ENCODE peak calls at places on chromosome 1, in seven cellular contexts. J is A549, E is suprapubic skin, B is GM12878, V is sigmoid colon, R is tibial nerve, H is stomach. O is an unnamed sample. For H3K4me1, the result is how much of the 10 kb centered on the place peaks cover.

GRCh38 chr1:25687221-25688017 is 70.8 kb downstream of the MAN1C1 start:
- DNase-seq in J (no peak), E (no peak), B (no peak), V (no peak), R (no peak), H (no peak), O (no peak)

GRCh38 chr1:76314730-76315129 is 240.2 kb downstream of the ST6GALNAC3 start:
- DNase-seq in J (no peak), E (no peak), B (no peak), V (no peak), R (no peak), H (no peak), O (no peak)

GRCh38 chr1:48943393-48943792 is 166.7 kb upstream of the BEND5 start:
- DNase-seq in J (no peak), E (no peak), B (no peak), V (no peak), R (no peak), H (no peak), O (no peak)

GRCh38 chr1:6180215-6180577 is at the start of gene CHD5:
- DNase-seq in J (no peak), E (no peak), B (no peak), V (no peak), R (no peak), H (no peak), O (peak)

GRCh38 chr1:26346274-26347033 is 7.5 kb downstream of the CRYBG2 start:
- DNase-seq in J (no peak), E (no peak), B (no peak), V (no peak), R (no peak), H (no peak), O (no peak)

GRCh38 chr1:21750841-21751240 is 32.1 kb downstream of the USP48 start:
- DNase-seq in J (no peak), E (no peak), B (no peak), V (no peak), R (no peak), H (no peak), O (no peak)

GRCh38 chr1:246907472-246907871 is 24.3 kb downstream of the AHCTF1 start:
- DNase-seq in J (peak), E (no peak), B (no peak), V (no peak), R (peak), H (no peak), O (no peak)

GRCh38 chr1:226799634-226800281 is 60.7 kb upstream of the ITPKB start:
- DNase-seq in J (no peak), E (no peak), B (no peak), V (peak), R (no peak), H (no peak), O (no peak)

GRCh38 chr1:42379794-42380616 is 587 bp upstream of the RIMKLA start:
- DNase-seq in J (peak), E (no peak), B (no peak), V (no peak), R (no peak), H (no peak), O (no peak)

GRCh38 chr1:71343686-71344416 is 263.0 kb upstream of the ZRANB2 start:
- DNase-seq in J (no peak), E (no peak), B (no peak), V (no peak), R (no peak), H (no peak), O (no peak)

GRCh38 chr1:64410217-64410616 is 59.7 kb upstream of the CACHD1 start:
- DNase-seq in J (no peak), E (no peak), B (no peak), V (no peak), R (no peak), H (no peak), O (no peak)

GRCh38 chr1:218499021-218499691 is 154.0 kb downstream of the TGFB2 start:
- DNase-seq in J (peak), E (no peak), B (no peak), V (no peak), R (no peak), H (no peak), O (no peak)

GRCh38 chr1:111203681-111204210 is 3.3 kb upstream of the DENND2D start:
- DNase-seq in J (no peak), E (peak), B (peak), V (peak), R (peak), H (peak), O (peak)

GRCh38 chr1:35641233-35641866 is at the start of gene PSMB2:
- DNase-seq in J (peak), E (peak), B (peak), V (peak), R (peak), H (peak), O (peak)

GRCh38 chr1:209858561-209859103 is 30.9 kb downstream of the UTP25 start:
- DNase-seq in J (no peak), E (no peak), B (no peak), V (no peak), R (no peak), H (no peak), O (no peak)

GRCh38 chr1:145972580-145972979 is 8.1 kb downstream of the POLR3GL start:
- DNase-seq in J (peak), E (no peak), B (no peak), V (no peak), R (no peak), H (no peak), O (no peak)

GRCh38 chr1:221907531-221907930 is 165.6 kb upstream of the DUSP10 start:
- DNase-seq in J (no peak), E (no peak), B (no peak), V (no peak), R (no peak), H (no peak), O (no peak)

GRCh38 chr1:51499694-51500093 is 19.4 kb downstream of the EPS15 start:
- DNase-seq in J (no peak), E (no peak), B (no peak), V (no peak), R (no peak), H (no peak), O (no peak)

GRCh38 chr1:162666006-162666645 is 33.9 kb downstream of the DDR2 start:
- DNase-seq in J (no peak), E (no peak), B (no peak), V (no peak), R (no peak), H (no peak), O (no peak)

GRCh38 chr1:162672678-162673259 is 40.5 kb downstream of the DDR2 start:
- DNase-seq in J (no peak), E (no peak), B (no peak), V (no peak), R (no peak), H (no peak), O (no peak)

GRCh38 chr1:162674018-162674608 is 41.8 kb downstream of the DDR2 start:
- DNase-seq in J (no peak), E (no peak), B (no peak), V (no peak), R (no peak), H (no peak), O (no peak)

GRCh38 chr1:162671664-162672415 is 39.6 kb downstream of the DDR2 start:
- DNase-seq in J (no peak), E (no peak), B (no peak), V (no peak), R (no peak), H (no peak), O (no peak)

DNA sequence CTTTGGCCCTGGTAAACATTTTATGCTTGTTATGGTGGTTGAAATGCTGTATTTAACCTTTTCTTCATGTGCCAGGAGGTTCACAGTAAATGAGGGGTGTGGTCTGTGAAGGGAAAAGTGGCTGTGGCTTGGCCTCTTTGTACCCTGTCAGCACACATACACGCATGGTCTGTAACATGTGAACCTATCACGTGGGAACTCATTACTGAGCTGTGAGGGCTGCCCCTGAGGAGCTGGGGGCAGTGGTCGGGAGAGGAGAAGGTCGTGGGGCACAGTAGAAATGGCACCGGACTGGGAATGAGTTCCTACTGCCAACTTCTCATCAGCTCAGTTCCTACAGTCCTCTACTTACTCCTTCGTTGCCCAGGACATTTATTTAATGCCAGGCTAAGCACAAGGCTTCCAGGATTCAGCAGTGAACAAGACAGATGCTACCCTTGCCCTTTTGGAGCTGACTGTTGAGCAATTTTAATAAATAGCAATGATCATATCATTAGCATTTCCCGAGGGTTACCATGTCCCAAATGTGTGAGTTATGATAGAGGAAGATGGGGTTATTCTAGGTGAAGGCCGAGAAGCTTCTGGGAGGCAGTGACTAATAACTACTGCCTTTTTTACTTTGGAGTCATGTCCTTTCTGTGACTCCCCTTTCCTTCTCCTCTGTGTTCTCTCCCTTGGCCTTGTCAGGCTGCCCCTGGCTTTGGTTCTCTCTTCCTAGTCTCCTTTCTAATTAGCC is 38.8 kb downstream of the DDR2 start:
- DNase-seq in J (no peak), E (no peak), B (no peak), V (no peak), R (no peak), H (no peak), O (no peak)
- TF ChIP-seq EP300 in J (no peak), E (no peak), B (no peak), V (no peak), R (peak), H (peak), O (peak)

GRCh38 chr1:156707486-156708244 is 2.3 kb upstream of the CRABP2 start:
- DNase-seq in J (no peak), E (peak), B (no peak), V (no peak), R (peak), H (no peak), O (no peak)
- H3K4me1 ChIP-seq in J (half or more), E (half or more), B (under half), V (half or more), R (under half), H (half or more), O (under half)

DNA sequence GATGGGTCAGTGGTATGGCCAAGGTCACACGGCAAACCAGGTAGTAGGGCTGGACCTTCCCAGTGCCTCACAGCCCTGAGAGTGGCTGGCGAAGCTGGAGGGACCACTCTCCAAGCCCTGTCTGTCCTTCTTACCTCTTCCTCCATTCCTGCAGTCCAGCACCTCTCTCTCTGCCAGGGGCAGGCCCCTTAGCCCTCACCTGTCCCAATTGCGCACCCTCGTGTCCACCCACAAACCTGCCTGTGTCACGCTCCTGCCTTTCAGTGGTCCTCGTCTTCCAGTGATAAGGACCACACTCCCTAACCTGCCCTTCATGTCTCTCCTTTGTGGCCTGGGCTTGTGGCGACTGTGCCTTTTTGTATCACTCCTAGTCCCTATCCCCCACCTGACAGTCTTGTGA is 3.4 kb downstream of the PODN start:
- DNase-seq in J (no peak), E (no peak), B (no peak), V (peak), R (no peak), H (no peak), O (no peak)
- TF ChIP-seq CTCF in J (no peak), E (no peak), B (no peak), V (no peak), R (no peak), H (no peak), O (no peak)

GRCh38 chr1:204079608-204079999 is 6.7 kb downstream of the SOX13 start:
- DNase-seq in J (peak), E (no peak), B (no peak), V (peak), R (no peak), H (no peak), O (no peak)

GRCh38 chr1:204081156-204081790 is 8.4 kb downstream of the SOX13 start:
- DNase-seq in J (no peak), E (no peak), B (no peak), V (peak), R (no peak), H (no peak), O (no peak)

GRCh38 chr1:204077979-204078696 is 5.2 kb downstream of the SOX13 start:
- DNase-seq in J (peak), E (no peak), B (no peak), V (no peak), R (no peak), H (peak), O (no peak)

GRCh38 chr1:204081791-204082513 is 9.0 kb downstream of the SOX13 start:
- DNase-seq in J (no peak), E (no peak), B (no peak), V (peak), R (no peak), H (no peak), O (no peak)

DNA sequence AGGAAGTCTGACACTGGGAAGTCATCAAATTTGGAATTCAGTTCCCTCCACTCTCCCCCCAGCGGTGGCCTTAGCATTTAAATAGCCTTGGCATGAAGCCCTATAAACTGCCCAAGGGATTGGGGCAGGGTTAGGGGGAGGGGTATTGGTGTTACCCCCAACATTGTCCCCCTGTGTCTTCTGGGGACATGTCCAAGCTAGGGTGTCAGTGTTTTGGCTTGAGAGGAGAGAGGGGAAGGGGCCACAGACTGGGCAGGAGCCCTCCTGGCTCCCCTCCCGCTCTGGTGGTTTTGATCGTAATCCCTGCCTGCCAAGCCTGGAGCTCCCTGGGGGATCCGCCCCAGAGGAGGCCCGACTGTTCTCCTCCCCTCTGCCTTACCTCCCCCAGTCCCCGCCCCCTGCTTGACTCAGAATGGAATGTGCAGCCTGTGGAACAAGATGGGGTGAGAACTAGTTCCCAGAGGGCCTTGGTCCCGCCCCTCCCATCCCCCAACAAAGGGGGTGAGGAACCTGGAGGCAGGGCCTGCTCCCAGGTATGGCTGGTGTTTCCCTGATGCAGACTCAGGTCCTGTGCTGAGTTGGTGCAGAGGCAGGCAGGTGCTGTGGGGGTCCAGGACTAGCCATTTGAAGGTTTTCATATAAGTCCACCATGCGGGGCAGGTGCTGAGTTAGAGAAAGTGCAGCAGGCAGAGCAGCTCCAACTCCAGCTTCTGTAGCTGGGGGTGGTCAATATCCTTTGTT is 7.4 kb downstream of the SOX13 start:
- DNase-seq in J (peak), E (peak), B (no peak), V (peak), R (peak), H (peak), O (peak)
- TF ChIP-seq EP300 in J (no peak), E (no peak), B (no peak), V (no peak), R (peak), H (no peak), O (no peak)

DNA sequence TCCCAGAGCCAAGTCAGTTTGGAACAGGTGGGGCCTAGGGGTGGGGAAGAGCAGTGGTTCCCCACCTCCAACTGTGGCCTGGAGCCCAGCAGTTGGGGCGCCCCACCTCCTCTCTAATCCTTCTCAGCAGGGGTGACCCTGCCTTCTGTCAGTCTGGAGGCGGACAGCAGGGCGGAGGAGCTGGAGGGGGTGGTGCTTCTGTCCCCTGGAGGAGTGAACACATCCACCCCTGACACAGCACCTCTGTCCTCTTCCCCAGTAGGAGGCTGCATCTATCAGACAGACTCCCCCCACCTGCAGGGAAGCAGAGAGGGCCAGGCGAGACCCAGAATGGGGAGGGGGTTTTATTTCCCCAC is 73.8 kb downstream of the MRPL37 start:
- DNase-seq in J (no peak), E (no peak), B (no peak), V (peak), R (peak), H (no peak), O (peak)
- H3K4me1 ChIP-seq in J (under half), E (half or more), B (under half), V (half or more), R (half or more), H (half or more), O (half or more)